ENCODE peak calls at places on chromosomes 5 and 9, in nine cellular contexts. E, C, O, Y, Q, U, B, F and H are unnamed samples.

GRCh38 chr5:171308453-171309275 is at the start of gene TLX3:
- DNase-seq in Q (no peak), O (peak; percentile 94), C (no peak), B (no peak), E (peak; percentile 96), Y (no peak), F (peak; percentile 87), U (no peak), H (peak; percentile 81)

GRCh38 chr5:66850354-66851075 is 254.3 kb downstream of the MAST4 start:
- DNase-seq in B (no peak), O (no peak), Q (no peak), U (no peak), C (no peak), F (no peak), E (no peak), Y (no peak), H (no peak)

GRCh38 chr9:1222511-1222910 is 172.4 kb downstream of the DMRT2 start:
- DNase-seq in E (no peak), U (no peak), B (no peak), F (no peak), Q (no peak), Y (no peak), O (no peak), C (no peak), H (no peak)

GRCh38 chr9:82418334-82418733 is 429.8 kb downstream of the SPATA31D1 start:
- DNase-seq in B (no peak), O (no peak), E (no peak), Y (no peak), Q (no peak), F (no peak), C (no peak), U (no peak), H (no peak)

GRCh38 chr9:131668439-131669233 is 71.2 kb downstream of the RAPGEF1 start:
- DNase-seq in F (no peak), B (no peak), C (peak; percentile 86), E (no peak), Q (no peak), Y (peak; percentile 63), O (peak; percentile 69), U (no peak), H (peak; percentile 58)

GRCh38 chr9:136881691-136882108 is 4.6 kb upstream of the TRAF2 start:
- DNase-seq in Q (no peak), B (peak; percentile 65), F (no peak), C (peak; percentile 85), U (no peak), E (no peak), O (no peak), Y (peak; percentile 61), H (no peak)

GRCh38 chr9:93674580-93675335 is 98.4 kb downstream of the PHF2 start:
- DNase-seq in B (no peak), U (peak; percentile 13), Y (peak; percentile 19), E (no peak), Q (no peak), C (peak; percentile 52), F (no peak), O (peak; percentile 9), H (no peak)

GRCh38 chr5:137651022-137651421 is 84.9 kb downstream of the KLHL3 start:
- DNase-seq in Q (no peak), B (no peak), E (no peak), O (no peak), U (no peak), Y (no peak), C (no peak), F (no peak), H (no peak)

GRCh38 chr5:60334281-60334713 is 365.7 kb downstream of the DEPDC1B start:
- DNase-seq in Q (no peak), B (no peak), E (no peak), O (no peak), U (no peak), Y (no peak), F (no peak), C (no peak), H (no peak)

GRCh38 chr9:81499021-81499454 is 190.3 kb downstream of the TLE1 start:
- DNase-seq in Y (no peak), E (no peak), U (peak; percentile 34), O (no peak), Q (no peak), C (no peak), B (no peak), F (no peak), H (no peak)

GRCh38 chr5:65699338-65699737 is 22.6 kb downstream of the SGTB start:
- DNase-seq in C (no peak), B (no peak), F (no peak), U (no peak), E (no peak), O (no peak), Q (no peak), Y (peak; percentile 28), H (no peak)

DNA sequence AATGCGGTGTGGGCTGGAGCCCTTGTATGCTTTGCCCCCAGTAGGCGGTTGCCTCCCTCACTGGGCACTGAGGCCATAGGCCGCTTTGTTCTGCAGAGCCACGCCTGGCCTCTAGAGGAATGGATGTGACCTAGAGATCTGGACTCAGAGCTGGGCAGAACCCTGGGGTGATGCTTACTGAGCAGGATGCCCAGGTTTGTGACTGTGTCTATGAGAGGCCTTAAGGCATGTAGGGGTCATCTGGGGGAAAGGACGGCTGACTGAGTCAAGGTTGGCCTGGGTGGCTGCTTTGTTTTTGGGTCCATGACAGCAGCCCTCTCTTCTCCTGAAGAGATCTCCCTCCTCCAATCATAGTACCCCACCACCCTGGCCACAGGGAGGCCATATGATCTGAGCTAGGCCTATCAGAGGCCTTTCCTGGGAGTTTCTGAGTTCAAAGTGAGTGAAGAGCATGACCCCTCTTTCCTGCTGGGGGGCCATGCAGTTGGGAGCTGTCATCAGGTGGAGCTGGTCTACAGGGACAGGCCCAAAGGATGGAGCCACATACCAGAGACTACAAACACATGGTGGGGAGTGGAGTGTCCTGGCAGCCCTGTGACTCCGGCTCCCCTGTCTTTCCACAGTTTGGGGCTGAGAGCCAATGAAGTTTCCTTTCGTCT is 165.5 kb downstream of the AUH start:
- DNase-seq in E (no peak), Y (no peak), B (no peak), Q (no peak), U (no peak), C (no peak), O (no peak), F (no peak), H (no peak)
- TF ChIP-seq POLR2AphosphoS5 in E (no peak), Y (no peak), B (no peak), Q (no peak), U (no peak), C (no peak), O (no peak), F (no peak), H (no peak)

GRCh38 chr9:122005597-122005996 is 87.5 kb downstream of the TTLL11 start:
- DNase-seq in Q (no peak), B (no peak), Y (no peak), U (no peak), F (no peak), C (no peak), E (peak; percentile 27), O (peak; percentile 54), H (no peak)
- TF ChIP-seq CTCF in Q (peak; percentile 72), B (peak; percentile 24), Y (no peak), U (no peak), F (peak; percentile 73), C (peak; percentile 21), E (peak; percentile 58), O (peak; percentile 64), H (no peak)

GRCh38 chr9:6895754-6896153 is 138.0 kb downstream of the KDM4C start:
- DNase-seq in E (no peak), Q (no peak), O (no peak), Y (no peak), U (no peak), C (no peak), F (no peak), B (no peak), H (no peak)

GRCh38 chr9:6894135-6894534 is 136.4 kb downstream of the KDM4C start:
- DNase-seq in O (no peak), Q (no peak), F (no peak), Y (no peak), E (no peak), C (no peak), U (no peak), B (no peak), H (no peak)

GRCh38 chr9:6897207-6897822 is 139.5 kb downstream of the KDM4C start:
- DNase-seq in Q (no peak), B (no peak), F (no peak), Y (no peak), O (no peak), C (no peak), E (no peak), U (no peak), H (no peak)

GRCh38 chr9:6897831-6898230 is 140.1 kb downstream of the KDM4C start:
- DNase-seq in C (no peak), U (no peak), F (no peak), E (no peak), Q (no peak), B (peak; percentile 23), Y (peak; percentile 58), O (no peak), H (no peak)

DNA sequence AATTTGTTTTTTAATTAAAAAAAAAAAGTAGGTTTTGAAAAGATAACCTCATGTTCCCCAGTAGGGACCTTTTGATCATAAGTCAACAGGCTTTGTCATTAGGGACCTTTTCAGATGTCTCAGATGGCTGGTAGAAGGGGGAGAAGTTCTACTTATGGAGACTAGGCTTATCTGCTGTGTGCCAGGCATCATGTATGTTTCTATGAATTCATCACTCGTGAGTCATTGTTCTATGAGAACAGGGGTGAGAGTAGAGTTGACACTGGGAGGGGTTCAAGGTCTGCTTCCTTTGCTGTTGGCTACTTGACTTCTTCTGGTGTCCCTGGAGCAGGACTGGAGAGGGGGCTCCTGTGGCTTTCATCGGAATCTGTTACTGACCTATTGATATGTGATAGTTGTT is 138.8 kb downstream of the KDM4C start:
- DNase-seq in E (no peak), F (no peak), C (no peak), Y (no peak), Q (no peak), U (no peak), B (no peak), O (no peak), H (no peak)
- TF ChIP-seq POLR2AphosphoS5 in E (no peak), F (no peak), C (no peak), Y (no peak), Q (no peak), U (no peak), B (no peak), O (no peak), H (no peak)

GRCh38 chr9:5568868-5569267 is 58.5 kb downstream of the PDCD1LG2 start:
- DNase-seq in F (no peak), E (no peak), Y (no peak), O (no peak), U (no peak), Q (no peak), B (no peak), C (no peak), H (no peak)

GRCh38 chr9:5566054-5566618 is 55.8 kb downstream of the PDCD1LG2 start:
- DNase-seq in O (no peak), E (no peak), B (no peak), Y (no peak), Q (no peak), C (no peak), U (peak; percentile 40), F (no peak), H (no peak)

GRCh38 chr9:5569357-5569756 is 59.0 kb downstream of the PDCD1LG2 start:
- DNase-seq in Q (no peak), B (no peak), Y (no peak), O (no peak), U (no peak), E (no peak), F (no peak), C (no peak), H (no peak)

GRCh38 chr9:5571629-5572232 is 57.2 kb upstream of the RIC1 start:
- DNase-seq in B (no peak), Q (no peak), Y (no peak), U (no peak), F (no peak), C (no peak), E (no peak), O (no peak), H (no peak)

GRCh38 chr9:5569891-5570290 is 59.0 kb upstream of the RIC1 start:
- DNase-seq in B (no peak), F (no peak), C (no peak), E (no peak), Y (no peak), O (no peak), Q (no peak), U (no peak), H (no peak)
- TF ChIP-seq CTCF in B (no peak), F (no peak), C (no peak), E (no peak), Y (no peak), O (no peak), Q (no peak), U (no peak), H (no peak)